ENCODE peak calls at places on chromosomes 1 and 21, in nine cellular contexts. T, Z, I, Q, F, X, L, J and A are unnamed samples.

GRCh38 chr1:4755301-4756183 is 101.1 kb downstream of the AJAP1 start:
- DNase-seq in T (no peak), Z (peak), I (no peak), Q (peak), F (peak), X (no peak), L (no peak), J (peak), A (no peak)

GRCh38 chr1:67608661-67609571 is 76.1 kb upstream of the GADD45A start:
- DNase-seq in T (no peak), Z (no peak), I (peak), Q (no peak), F (no peak), X (no peak), L (no peak), J (peak), A (no peak)

GRCh38 chr1:172948457-172948856 is 102.3 kb downstream of the TNFSF18 start:
- DNase-seq in T (no peak), Z (peak), I (no peak), Q (no peak), F (peak), X (no peak), L (no peak), J (peak), A (no peak)

GRCh38 chr1:66156144-66156543 is 363.4 kb downstream of the PDE4B start:
- DNase-seq in T (no peak), Z (no peak), I (no peak), Q (no peak), F (no peak), X (no peak), L (no peak), J (no peak), A (no peak)

GRCh38 chr1:86335906-86336305 is 60.2 kb downstream of the ODF2L start:
- DNase-seq in T (no peak), Z (no peak), I (no peak), Q (no peak), F (no peak), X (no peak), L (no peak), J (no peak), A (no peak)

GRCh38 chr1:165187020-165187628 is 169.4 kb downstream of the LMX1A start:
- DNase-seq in T (no peak), Z (no peak), I (no peak), Q (peak), F (no peak), X (no peak), L (no peak), J (no peak), A (no peak)

GRCh38 chr1:150619576-150620509 is 9.6 kb downstream of the ENSA start:
- DNase-seq in T (no peak), Z (peak), I (no peak), Q (peak), F (peak), X (no peak), L (no peak), J (peak), A (no peak)

GRCh38 chr1:12186277-12186985 is 19.6 kb downstream of the TNFRSF1B start:
- DNase-seq in T (no peak), Z (no peak), I (no peak), Q (peak), F (no peak), X (no peak), L (no peak), J (no peak), A (no peak)

GRCh38 chr1:94428441-94428840 is 10.3 kb downstream of the ABCD3 start:
- DNase-seq in T (no peak), Z (no peak), I (no peak), Q (no peak), F (no peak), X (no peak), L (no peak), J (no peak), A (no peak)

GRCh38 chr1:44621841-44622286 is 52.4 kb downstream of the TMEM53 start:
- DNase-seq in T (no peak), Z (peak), I (no peak), Q (no peak), F (no peak), X (no peak), L (no peak), J (no peak), A (no peak)

GRCh38 chr1:1281533-1282321 is 1.5 kb downstream of the SCNN1D start:
- DNase-seq in T (no peak), Z (no peak), I (no peak), Q (no peak), F (peak), X (peak), L (no peak), J (peak), A (no peak)

GRCh38 chr21:26920055-26920454 is 46.8 kb downstream of the ADAMTS5 start:
- DNase-seq in T (no peak), Z (no peak), I (no peak), Q (no peak), F (no peak), X (no peak), L (no peak), J (no peak), A (no peak)

GRCh38 chr1:155499953-155500621 is 62.5 kb downstream of the ASH1L start:
- DNase-seq in T (no peak), Z (peak), I (no peak), Q (peak), F (no peak), X (no peak), L (no peak), J (peak), A (peak)

GRCh38 chr1:108049083-108049819 is 84.3 kb upstream of the VAV3 start:
- DNase-seq in T (no peak), Z (peak), I (peak), Q (peak), F (peak), X (peak), L (no peak), J (peak), A (peak)

GRCh38 chr1:147781056-147781471 is 20.7 kb upstream of the GJA5 start:
- DNase-seq in T (no peak), Z (no peak), I (no peak), Q (no peak), F (no peak), X (no peak), L (no peak), J (peak), A (no peak)

GRCh38 chr21:33937931-33938339 is 22.3 kb upstream of the ATP5PO start:
- DNase-seq in T (no peak), Z (no peak), I (no peak), Q (no peak), F (no peak), X (no peak), L (no peak), J (peak), A (no peak)

GRCh38 chr1:88867743-88868521 is 23.4 kb downstream of the GTF2B start:
- DNase-seq in T (no peak), Z (peak), I (no peak), Q (no peak), F (peak), X (no peak), L (no peak), J (peak), A (no peak)

GRCh38 chr1:153100241-153100640 is 5.9 kb upstream of the SPRR2E start:
- DNase-seq in T (peak), Z (peak), I (no peak), Q (no peak), F (peak), X (no peak), L (no peak), J (peak), A (no peak)

GRCh38 chr1:162905759-162906158 is 44.8 kb upstream of the CCDC190 start:
- DNase-seq in T (no peak), Z (peak), I (no peak), Q (peak), F (peak), X (no peak), L (no peak), J (peak), A (no peak)

GRCh38 chr1:234357831-234358230 is 15.4 kb upstream of the COA6 start:
- DNase-seq in T (no peak), Z (no peak), I (no peak), Q (no peak), F (no peak), X (no peak), L (no peak), J (no peak), A (no peak)

GRCh38 chr1:235972316-235973090 is 92.4 kb downstream of the NID1 start:
- DNase-seq in T (no peak), Z (peak), I (no peak), Q (peak), F (peak), X (no peak), L (no peak), J (peak), A (no peak)

GRCh38 chr1:114558548-114558947 is 22.9 kb downstream of the BCAS2 start:
- DNase-seq in T (peak), Z (no peak), I (no peak), Q (peak), F (no peak), X (no peak), L (no peak), J (peak), A (peak)

GRCh38 chr1:183180213-183180612 is 5.9 kb upstream of the LAMC2 start:
- DNase-seq in T (no peak), Z (peak), I (no peak), Q (peak), F (peak), X (no peak), L (no peak), J (peak), A (no peak)

GRCh38 chr1:29156543-29157268 is 25.0 kb downstream of the SRSF4 start:
- DNase-seq in T (no peak), Z (no peak), I (no peak), Q (peak), F (peak), X (no peak), L (no peak), J (peak), A (no peak)

GRCh38 chr1:77832889-77833288 is 53.4 kb downstream of the MIGA1 start:
- DNase-seq in T (no peak), Z (peak), I (no peak), Q (peak), F (peak), X (no peak), L (no peak), J (peak), A (no peak)

GRCh38 chr1:162360874-162361260 is 15.8 kb downstream of the SPATA46 start:
- DNase-seq in T (no peak), Z (no peak), I (peak), Q (no peak), F (no peak), X (no peak), L (no peak), J (no peak), A (no peak)

GRCh38 chr1:179325836-179326235 is 32.2 kb downstream of the SOAT1 start:
- DNase-seq in T (no peak), Z (no peak), I (no peak), Q (no peak), F (no peak), X (no peak), L (no peak), J (no peak), A (no peak)

GRCh38 chr1:192983349-192983980 is 75.7 kb downstream of the UCHL5 start:
- DNase-seq in T (no peak), Z (no peak), I (no peak), Q (no peak), F (no peak), X (no peak), L (no peak), J (no peak), A (no peak)

GRCh38 chr1:5847013-5847654 is 145.1 kb downstream of the NPHP4 start:
- DNase-seq in T (no peak), Z (peak), I (no peak), Q (peak), F (peak), X (no peak), L (no peak), J (peak), A (peak)

GRCh38 chr1:183234660-183235476 is 48.8 kb downstream of the LAMC2 start:
- DNase-seq in T (peak), Z (peak), I (peak), Q (peak), F (peak), X (peak), L (peak), J (peak), A (no peak)

GRCh38 chr1:222373831-222374603 is 173.9 kb downstream of the HHIPL2 start:
- DNase-seq in T (no peak), Z (no peak), I (no peak), Q (no peak), F (no peak), X (no peak), L (no peak), J (no peak), A (no peak)

GRCh38 chr1:186680031-186681012 is at the start of gene PTGS2:
- DNase-seq in T (peak), Z (peak), I (peak), Q (peak), F (peak), X (peak), L (peak), J (peak), A (no peak)

GRCh38 chr1:180586671-180587155 is 27.9 kb downstream of the OVAAL start:
- DNase-seq in T (no peak), Z (peak), I (no peak), Q (peak), F (peak), X (no peak), L (no peak), J (peak), A (no peak)

GRCh38 chr1:110672001-110672752 is 2.6 kb downstream of the KCNA3 start:
- DNase-seq in T (no peak), Z (no peak), I (no peak), Q (no peak), F (no peak), X (no peak), L (no peak), J (peak), A (peak)

GRCh38 chr1:152621993-152622392 is 910 bp downstream of the LCE3A start:
- DNase-seq in T (no peak), Z (no peak), I (no peak), Q (no peak), F (no peak), X (no peak), L (no peak), J (no peak), A (peak)

GRCh38 chr1:83109692-83110091 is 889.2 kb downstream of the TTLL7 start:
- DNase-seq in T (no peak), Z (no peak), I (no peak), Q (no peak), F (no peak), X (no peak), L (no peak), J (no peak), A (no peak)

GRCh38 chr1:193568451-193568985 is 382.1 kb upstream of the B3GALT2 start:
- DNase-seq in T (no peak), Z (no peak), I (no peak), Q (no peak), F (no peak), X (no peak), L (no peak), J (no peak), A (no peak)

GRCh38 chr1:115284209-115284608 is 53.8 kb downstream of the NGF start:
- DNase-seq in T (no peak), Z (no peak), I (no peak), Q (no peak), F (no peak), X (no peak), L (no peak), J (no peak), A (no peak)

DNA sequence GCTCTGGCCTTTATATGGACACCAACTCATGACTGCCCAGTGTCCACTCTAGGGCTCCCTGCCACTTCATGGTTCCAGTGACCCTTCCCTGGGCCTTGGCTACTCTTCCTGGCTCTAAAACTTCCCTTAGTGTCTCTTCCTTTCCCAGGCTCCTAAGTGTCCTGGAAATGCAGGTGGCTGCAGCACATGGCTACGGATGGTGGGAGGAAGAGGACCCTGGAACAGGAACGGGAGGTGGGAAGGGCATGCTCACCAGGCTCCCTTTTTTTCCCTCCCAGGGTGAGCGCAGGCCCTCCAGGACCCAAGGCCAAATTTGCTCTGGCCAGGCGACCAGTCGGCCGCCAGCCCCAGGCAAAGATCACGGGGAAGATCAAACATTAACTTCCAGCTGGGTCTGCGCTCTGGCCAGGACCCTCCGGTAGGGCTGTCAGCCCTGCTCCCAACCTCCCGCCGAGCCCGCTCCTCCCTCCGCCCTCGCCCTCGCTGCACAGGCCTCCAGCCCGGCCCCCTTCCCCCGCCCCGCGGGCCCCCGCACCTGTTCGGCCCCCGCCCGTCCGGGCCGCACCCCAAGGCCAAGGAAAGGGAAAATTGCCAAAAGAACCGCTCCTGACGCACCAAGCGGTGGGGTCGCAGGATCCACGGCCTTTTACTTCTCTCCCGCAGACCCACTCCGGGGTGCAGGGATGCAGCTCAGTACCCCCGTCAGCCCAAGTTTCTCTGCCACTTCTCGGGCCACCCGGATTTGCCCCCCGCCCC is 955 bp downstream of the TCEA3 start:
- DNase-seq in T (no peak), Z (no peak), I (no peak), Q (peak), F (no peak), X (peak), L (no peak), J (no peak), A (no peak)
- H3K4me3 ChIP-seq in T (no peak), Z (peak), I (peak), Q (peak), F (peak), X (peak), L (peak), J (peak), A (no peak)

DNA sequence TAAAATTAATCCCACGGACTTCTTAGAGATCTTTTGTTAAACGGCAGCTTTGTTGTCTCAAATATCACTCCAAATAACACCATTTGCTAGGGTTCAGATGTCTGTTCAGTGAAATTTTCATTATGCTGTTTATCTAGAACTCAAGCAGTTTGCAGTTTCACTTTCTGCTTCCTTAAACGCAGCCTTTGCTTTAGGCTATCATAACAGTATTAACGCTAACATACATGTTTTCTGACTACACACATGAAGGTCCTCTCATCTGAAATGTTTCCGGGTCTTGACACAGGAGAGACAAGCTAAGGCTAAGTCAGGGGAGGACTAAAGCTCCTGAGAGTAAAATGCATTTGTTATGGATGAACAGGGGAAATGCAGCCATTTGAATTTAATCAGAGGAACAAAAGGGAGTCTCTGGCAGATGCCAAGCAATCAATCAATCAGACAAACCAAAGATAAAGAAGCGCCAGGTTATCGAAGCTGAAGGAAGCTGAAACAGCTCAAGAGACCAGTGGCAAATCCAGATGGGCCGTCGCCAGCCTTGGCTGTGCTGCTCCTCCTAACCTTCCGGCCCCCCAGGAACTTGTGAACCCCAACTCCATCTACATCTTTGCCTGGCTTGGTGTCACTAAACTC is 16.9 kb downstream of the CCSAP start:
- DNase-seq in T (no peak), Z (no peak), I (no peak), Q (no peak), F (no peak), X (no peak), L (no peak), J (no peak), A (no peak)
- H3K4me3 ChIP-seq in T (no peak), Z (no peak), I (no peak), Q (no peak), F (no peak), X (no peak), L (no peak), J (no peak), A (no peak)

GRCh38 chr21:32297449-32297848 is 1.2 kb upstream of the MRAP start:
- DNase-seq in T (no peak), Z (no peak), I (no peak), Q (no peak), F (no peak), X (no peak), L (peak), J (no peak), A (no peak)

GRCh38 chr21:32300117-32300681 is 1.5 kb downstream of the MRAP start:
- DNase-seq in T (no peak), Z (no peak), I (peak), Q (no peak), F (no peak), X (no peak), L (peak), J (no peak), A (no peak)

GRCh38 chr21:32299695-32300094 is 1.0 kb downstream of the MRAP start:
- DNase-seq in T (no peak), Z (no peak), I (no peak), Q (no peak), F (no peak), X (no peak), L (peak), J (no peak), A (no peak)

GRCh38 chr21:32298658-32299081 is at the start of gene MRAP:
- DNase-seq in T (no peak), Z (no peak), I (no peak), Q (no peak), F (no peak), X (no peak), L (peak), J (peak), A (no peak)

GRCh38 chr21:32298148-32298559 is 501 bp upstream of the MRAP start:
- DNase-seq in T (no peak), Z (no peak), I (no peak), Q (no peak), F (no peak), X (no peak), L (peak), J (peak), A (no peak)
- H3K4me3 ChIP-seq in T (no peak), Z (no peak), I (no peak), Q (no peak), F (no peak), X (no peak), L (no peak), J (no peak), A (no peak)

GRCh38 chr1:230291731-230292620 is 134.2 kb downstream of the PGBD5 start:
- DNase-seq in T (no peak), Z (no peak), I (no peak), Q (no peak), F (no peak), X (no peak), L (peak), J (no peak), A (no peak)
- H3K4me3 ChIP-seq in T (no peak), Z (no peak), I (no peak), Q (no peak), F (no peak), X (no peak), L (no peak), J (no peak), A (no peak)